ENCODE peak calls at places on chromosomes 11 and 22, in seven cellular contexts. R is K562, G is GM12891, J is SK-N-SH, V is HepG2, X is H1, A is GM12878. U is an unnamed sample.

GRCh38 chr11:40403321-40403720 is 1056.1 kb downstream of the LRRC4C start:
- DNase-seq in G (no peak), R (no peak), V (no peak), X (no peak), A (no peak), J (no peak), U (no peak)

GRCh38 chr22:46798041-46798365 is 35.6 kb downstream of the TBC1D22A start:
- DNase-seq in J (no peak), R (no peak), G (no peak), V (no peak), A (no peak), X (no peak), U (no peak)

GRCh38 chr11:8604078-8604723 is 10.2 kb upstream of the STK33 start:
- DNase-seq in V (peak; percentile 46), G (peak; percentile 29), R (peak; percentile 69), X (peak; percentile 88), A (no peak), J (peak; percentile 37), U (peak; percentile 31)

GRCh38 chr22:25057013-25057881 is 104.7 kb downstream of the KIAA1671 start:
- DNase-seq in R (peak; percentile 55), J (peak; percentile 79), A (no peak), X (peak; percentile 99), G (peak; percentile 50), V (peak; percentile 44), U (peak; percentile 46)

GRCh38 chr11:93525601-93526000 is 17.6 kb downstream of the SMCO4 start:
- DNase-seq in R (peak; percentile 36), G (no peak), V (no peak), J (no peak), A (no peak), X (no peak), U (no peak)

GRCh38 chr11:19345519-19345847 is 104.7 kb upstream of the E2F8 start:
- DNase-seq in J (peak; percentile 81), R (no peak), G (peak; percentile 56), X (peak; percentile 78), V (no peak), A (no peak), U (peak; percentile 51)

GRCh38 chr11:130403301-130403804 is 25.1 kb downstream of the ADAMTS8 start:
- DNase-seq in J (no peak), R (no peak), G (no peak), V (no peak), A (no peak), X (no peak), U (no peak)

GRCh38 chr11:78299000-78299712 is 110.4 kb downstream of the USP35 start:
- DNase-seq in R (no peak), X (no peak), A (no peak), V (no peak), J (no peak), G (no peak), U (no peak)

GRCh38 chr22:41899110-41899509 is 15.8 kb downstream of the SHISA8 start:
- DNase-seq in J (no peak), A (no peak), G (no peak), V (no peak), R (no peak), X (no peak), U (no peak)

GRCh38 chr11:19374189-19374588 is 133.4 kb upstream of the E2F8 start:
- DNase-seq in V (no peak), R (no peak), X (no peak), G (no peak), A (no peak), J (no peak), U (no peak)

GRCh38 chr11:102168483-102168882 is 58.2 kb downstream of the YAP1 start:
- DNase-seq in R (no peak), G (no peak), X (no peak), J (no peak), V (no peak), A (no peak), U (no peak)

GRCh38 chr22:32837142-32837541 is 35.6 kb downstream of the TIMP3 start:
- DNase-seq in G (no peak), V (no peak), R (no peak), J (no peak), A (no peak), X (no peak), U (no peak)

GRCh38 chr11:13963169-13963948 is 836 bp downstream of the SPON1 start:
- DNase-seq in G (peak; percentile 26), V (no peak), A (no peak), X (no peak), J (peak; percentile 58), R (no peak), U (peak; percentile 16)

DNA sequence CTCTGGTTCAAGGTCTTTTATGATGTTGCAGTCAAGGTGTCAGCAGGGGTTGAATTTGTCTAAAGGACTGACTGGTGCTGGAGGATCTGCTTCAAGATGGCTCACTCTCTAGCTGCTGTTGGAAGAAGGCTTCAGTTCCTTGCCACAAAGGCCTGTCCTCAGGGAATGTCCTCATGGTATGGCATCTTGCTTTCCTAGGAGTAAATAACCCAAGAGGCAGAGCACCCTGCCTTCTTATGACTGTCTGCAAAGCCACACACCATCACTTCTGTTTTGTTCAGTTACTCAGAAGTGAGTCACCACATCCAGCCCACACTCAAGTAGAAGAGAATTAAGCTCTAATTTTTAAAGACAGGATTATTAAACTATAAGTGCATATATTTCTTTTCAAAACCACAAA is 45.2 kb downstream of the PLAAT5 start:
- DNase-seq in R (no peak), J (no peak), A (no peak), V (no peak), X (no peak), G (no peak), U (no peak)
- TF ChIP-seq TAF1 in R (no peak), J (no peak), A (no peak), V (no peak), X (no peak), G (no peak), U (no peak)

GRCh38 chr11:1350086-1350725 is 39.5 kb upstream of the BRSK2 start:
- DNase-seq in G (no peak), A (no peak), J (peak; percentile 27), V (no peak), R (no peak), X (no peak), U (no peak)

GRCh38 chr11:1349074-1349931 is 39.9 kb upstream of the TOLLIP start:
- DNase-seq in A (no peak), X (peak; percentile 54), R (no peak), V (no peak), J (peak; percentile 45), G (no peak), U (no peak)

GRCh38 chr11:1353383-1354124 is 36.2 kb upstream of the BRSK2 start:
- DNase-seq in R (no peak), A (no peak), J (peak; percentile 4), V (no peak), X (no peak), G (no peak), U (no peak)

GRCh38 chr11:1352696-1353382 is 36.9 kb upstream of the BRSK2 start:
- DNase-seq in V (no peak), A (no peak), J (peak; percentile 27), G (no peak), R (no peak), X (no peak), U (no peak)

DNA sequence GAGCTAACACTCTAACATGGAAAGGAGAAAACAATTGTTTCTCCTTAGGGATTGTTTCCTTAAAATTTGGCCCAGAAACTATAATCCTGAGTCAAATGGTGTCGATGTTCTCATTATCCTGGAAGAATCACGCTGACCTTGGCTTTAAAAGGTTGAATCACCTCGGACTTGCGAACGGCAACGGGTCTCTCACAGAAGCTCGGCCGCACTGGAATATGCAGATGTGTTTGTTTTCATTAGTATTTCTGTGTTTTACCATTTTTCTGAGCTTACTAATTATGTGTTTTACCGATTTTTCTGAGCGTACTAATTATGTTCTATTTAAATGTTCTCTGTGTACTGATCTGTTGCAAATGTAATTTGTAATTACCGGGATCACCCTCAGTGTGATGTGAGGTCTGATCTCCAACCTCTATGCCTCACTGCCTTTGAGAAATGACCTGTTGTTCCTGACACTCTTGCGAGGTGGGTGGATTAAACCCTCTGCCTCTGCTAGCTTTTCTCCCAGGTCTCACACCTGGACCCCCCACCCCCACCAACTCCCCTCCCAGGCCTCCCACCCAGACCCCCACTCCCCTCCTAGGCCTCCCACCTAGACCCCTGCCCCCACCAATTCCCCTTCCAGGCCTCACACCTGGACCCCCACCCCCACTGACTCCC is 38.3 kb upstream of the BRSK2 start:
- DNase-seq in G (no peak), V (peak; percentile 35), X (no peak), R (peak; percentile 81), A (no peak), J (peak; percentile 14), U (no peak)
- TF ChIP-seq POLR2AphosphoS5 in G (peak; percentile 29), V (peak; percentile 81), X (peak; percentile 99), R (peak; percentile 100), A (peak; percentile 42), J (no peak), U (peak; percentile 58)

GRCh38 chr11:132111341-132111740 is 740.9 kb downstream of the NTM start:
- DNase-seq in G (no peak), A (no peak), X (no peak), R (no peak), V (no peak), J (no peak), U (no peak)

GRCh38 chr11:132114185-132114584 is 743.8 kb downstream of the NTM start:
- DNase-seq in G (no peak), V (no peak), X (no peak), R (peak; percentile 2), A (no peak), J (peak; percentile 60), U (no peak)

GRCh38 chr11:132114743-132115142 is 744.3 kb downstream of the NTM start:
- DNase-seq in X (no peak), A (no peak), V (no peak), R (no peak), J (no peak), G (no peak), U (no peak)

GRCh38 chr11:132115454-132115853 is 745.0 kb downstream of the NTM start:
- DNase-seq in G (no peak), A (no peak), J (no peak), X (no peak), R (no peak), V (no peak), U (no peak)

GRCh38 chr11:132111781-132112380 is 741.5 kb downstream of the NTM start:
- DNase-seq in J (no peak), V (no peak), A (no peak), X (no peak), G (no peak), R (no peak), U (no peak)
- TF ChIP-seq TAF1 in J (no peak), V (no peak), A (no peak), X (no peak), G (no peak), R (no peak), U (no peak)

GRCh38 chr11:69133251-69133650 is 22.5 kb upstream of the SMIM38 start:
- DNase-seq in J (no peak), X (no peak), G (no peak), A (no peak), R (no peak), V (no peak), U (no peak)

GRCh38 chr11:69129647-69130046 is 26.1 kb upstream of the SMIM38 start:
- DNase-seq in X (no peak), R (no peak), G (no peak), V (no peak), A (no peak), J (no peak), U (no peak)

GRCh38 chr11:69132301-69132670 is 23.4 kb upstream of the SMIM38 start:
- DNase-seq in G (no peak), A (no peak), V (no peak), J (no peak), X (no peak), R (no peak), U (no peak)

GRCh38 chr11:69130586-69131566 is 24.9 kb upstream of the SMIM38 start:
- DNase-seq in G (no peak), R (no peak), V (no peak), A (no peak), X (no peak), J (no peak), U (no peak)

GRCh38 chr11:69131644-69132300 is 24.0 kb upstream of the SMIM38 start:
- DNase-seq in J (peak; percentile 70), V (peak; percentile 80), R (peak; percentile 72), G (no peak), X (peak; percentile 89), A (no peak), U (no peak)
- TF ChIP-seq POLR2AphosphoS5 in J (no peak), V (no peak), R (no peak), G (no peak), X (no peak), A (no peak), U (no peak)